ENCODE peak calls at places on chromosomes 3 and 15, in four cellular contexts. One of them, this sample, is unnamed.

GRCh38 chr15:55708720-55709119 is 34.2 kb downstream of the PRTG start:
- DNase-seq in amniotic stem cell: no peak
- DNase-seq in stimulated activated CD4-positive, alpha-beta T cell treated with anti-CD3 and anti-CD28 coated beads, Interleukin-15, amount 100 ng/mL, for 1 hour: no peak
- DNase-seq in heart left ventricle: no peak
- DNase-seq in this sample: no peak

GRCh38 chr3:46987485-46988401 is 8.3 kb downstream of the NBEAL2 start:
- DNase-seq in amniotic stem cell: no peak
- DNase-seq in stimulated activated CD4-positive, alpha-beta T cell treated with anti-CD3 and anti-CD28 coated beads, Interleukin-15, amount 100 ng/mL, for 1 hour: peak; percentile 79
- DNase-seq in heart left ventricle: peak; percentile 82
- DNase-seq in this sample: peak; percentile 65

GRCh38 chr15:73317651-73318462 is 50.9 kb downstream of the HCN4 start:
- DNase-seq in amniotic stem cell: no peak
- DNase-seq in stimulated activated CD4-positive, alpha-beta T cell treated with anti-CD3 and anti-CD28 coated beads, Interleukin-15, amount 100 ng/mL, for 1 hour: no peak
- DNase-seq in heart left ventricle: no peak
- DNase-seq in this sample: no peak

GRCh38 chr3:102255736-102256135 is 179.1 kb upstream of the ZPLD1 start:
- DNase-seq in amniotic stem cell: no peak
- DNase-seq in stimulated activated CD4-positive, alpha-beta T cell treated with anti-CD3 and anti-CD28 coated beads, Interleukin-15, amount 100 ng/mL, for 1 hour: no peak
- DNase-seq in heart left ventricle: no peak
- DNase-seq in this sample: no peak

GRCh38 chr15:39860200-39860599 is 59.9 kb downstream of the GPR176 start:
- DNase-seq in amniotic stem cell: no peak
- DNase-seq in stimulated activated CD4-positive, alpha-beta T cell treated with anti-CD3 and anti-CD28 coated beads, Interleukin-15, amount 100 ng/mL, for 1 hour: no peak
- DNase-seq in heart left ventricle: no peak
- DNase-seq in this sample: no peak

GRCh38 chr3:58352624-58353023 is 19.9 kb downstream of the PXK start:
- DNase-seq in amniotic stem cell: no peak
- DNase-seq in stimulated activated CD4-positive, alpha-beta T cell treated with anti-CD3 and anti-CD28 coated beads, Interleukin-15, amount 100 ng/mL, for 1 hour: no peak
- DNase-seq in heart left ventricle: no peak
- DNase-seq in this sample: no peak

GRCh38 chr15:89184367-89184766 is 37.0 kb downstream of the RLBP1 start:
- DNase-seq in amniotic stem cell: no peak
- DNase-seq in stimulated activated CD4-positive, alpha-beta T cell treated with anti-CD3 and anti-CD28 coated beads, Interleukin-15, amount 100 ng/mL, for 1 hour: no peak
- DNase-seq in heart left ventricle: no peak
- DNase-seq in this sample: no peak

GRCh38 chr3:78894787-78895186 is 873.0 kb downstream of the ROBO1 start:
- DNase-seq in amniotic stem cell: no peak
- DNase-seq in stimulated activated CD4-positive, alpha-beta T cell treated with anti-CD3 and anti-CD28 coated beads, Interleukin-15, amount 100 ng/mL, for 1 hour: no peak
- DNase-seq in heart left ventricle: no peak
- DNase-seq in this sample: no peak

GRCh38 chr15:70141376-70142071 is 43.8 kb upstream of the TLE3 start:
- DNase-seq in amniotic stem cell: no peak
- DNase-seq in stimulated activated CD4-positive, alpha-beta T cell treated with anti-CD3 and anti-CD28 coated beads, Interleukin-15, amount 100 ng/mL, for 1 hour: no peak
- DNase-seq in heart left ventricle: no peak
- DNase-seq in this sample: no peak

GRCh38 chr3:191973820-191974219 is 512.9 kb downstream of the PYDC2 start:
- DNase-seq in amniotic stem cell: no peak
- DNase-seq in stimulated activated CD4-positive, alpha-beta T cell treated with anti-CD3 and anti-CD28 coated beads, Interleukin-15, amount 100 ng/mL, for 1 hour: no peak
- DNase-seq in heart left ventricle: no peak
- DNase-seq in this sample: no peak

GRCh38 chr3:177551431-177551836 is 354.2 kb upstream of the TBL1XR1 start:
- DNase-seq in amniotic stem cell: no peak
- DNase-seq in stimulated activated CD4-positive, alpha-beta T cell treated with anti-CD3 and anti-CD28 coated beads, Interleukin-15, amount 100 ng/mL, for 1 hour: no peak
- DNase-seq in heart left ventricle: no peak
- DNase-seq in this sample: no peak

GRCh38 chr3:105802073-105802706 is 66.6 kb downstream of the CBLB start:
- DNase-seq in amniotic stem cell: no peak
- DNase-seq in stimulated activated CD4-positive, alpha-beta T cell treated with anti-CD3 and anti-CD28 coated beads, Interleukin-15, amount 100 ng/mL, for 1 hour: no peak
- DNase-seq in heart left ventricle: no peak
- DNase-seq in this sample: no peak

This sample was measured in mucosa of gallbladder.